ENCODE peak calls at places on chromosomes 2 and 18, in six cellular contexts. One of them, this sample, is unnamed.

GRCh38 chr2:65031341-65032015 is 24.7 kb upstream of the CEP68 start:
- ATAC-seq in activated naive CD4-positive, alpha-beta T cell treated with anti-CD3 and anti-CD28 coated beads, Interleukin-2, amount 50 U/mL, for 72 hours: peak; percentile 45
- ATAC-seq in activated B cell treated with CpG ODN at 0.5 μM for 24 hours: peak; percentile 8
- ATAC-seq in pancreas: peak; percentile 72
- ATAC-seq in gastrocnemius medialis: no peak
- ATAC-seq in foreskin keratinocyte: no peak
- ATAC-seq in this sample: peak; percentile 2

GRCh38 chr2:236711440-236711839 is 141.8 kb downstream of the ACKR3 start:
- ATAC-seq in activated B cell treated with CpG ODN at 0.5 μM for 24 hours: no peak
- ATAC-seq in gastrocnemius medialis: peak; percentile 34
- ATAC-seq in foreskin keratinocyte: peak; percentile 75
- ATAC-seq in activated naive CD4-positive, alpha-beta T cell treated with anti-CD3 and anti-CD28 coated beads, Interleukin-2, amount 50 U/mL, for 72 hours: no peak
- ATAC-seq in pancreas: no peak
- ATAC-seq in this sample: no peak

GRCh38 chr2:227118353-227118752 is 45.7 kb downstream of the COL4A4 start:
- ATAC-seq in pancreas: no peak
- ATAC-seq in activated naive CD4-positive, alpha-beta T cell treated with anti-CD3 and anti-CD28 coated beads, Interleukin-2, amount 50 U/mL, for 72 hours: no peak
- ATAC-seq in foreskin keratinocyte: no peak
- ATAC-seq in gastrocnemius medialis: no peak
- ATAC-seq in activated B cell treated with CpG ODN at 0.5 μM for 24 hours: no peak
- ATAC-seq in this sample: no peak

GRCh38 chr2:241598487-241598886 is 38.5 kb downstream of the THAP4 start:
- ATAC-seq in gastrocnemius medialis: no peak
- ATAC-seq in activated B cell treated with CpG ODN at 0.5 μM for 24 hours: peak; percentile 37
- ATAC-seq in foreskin keratinocyte: no peak
- ATAC-seq in activated naive CD4-positive, alpha-beta T cell treated with anti-CD3 and anti-CD28 coated beads, Interleukin-2, amount 50 U/mL, for 72 hours: no peak
- ATAC-seq in pancreas: peak; percentile 77
- ATAC-seq in this sample: no peak

GRCh38 chr2:149037851-149038250 is 648 bp upstream of the LYPD6B start:
- ATAC-seq in activated naive CD4-positive, alpha-beta T cell treated with anti-CD3 and anti-CD28 coated beads, Interleukin-2, amount 50 U/mL, for 72 hours: no peak
- ATAC-seq in foreskin keratinocyte: peak; percentile 56
- ATAC-seq in gastrocnemius medialis: no peak
- ATAC-seq in activated B cell treated with CpG ODN at 0.5 μM for 24 hours: no peak
- ATAC-seq in pancreas: peak; percentile 78
- ATAC-seq in this sample: no peak

GRCh38 chr18:37544713-37545112 is 20.9 kb downstream of the CELF4 start:
- ATAC-seq in activated B cell treated with CpG ODN at 0.5 μM for 24 hours: no peak
- ATAC-seq in activated naive CD4-positive, alpha-beta T cell treated with anti-CD3 and anti-CD28 coated beads, Interleukin-2, amount 50 U/mL, for 72 hours: no peak
- ATAC-seq in gastrocnemius medialis: no peak
- ATAC-seq in foreskin keratinocyte: no peak
- ATAC-seq in pancreas: no peak
- ATAC-seq in this sample: no peak

GRCh38 chr2:105085525-105085924 is 47.7 kb downstream of the MRPS9 start:
- ATAC-seq in activated naive CD4-positive, alpha-beta T cell treated with anti-CD3 and anti-CD28 coated beads, Interleukin-2, amount 50 U/mL, for 72 hours: no peak
- ATAC-seq in foreskin keratinocyte: peak; percentile 87
- ATAC-seq in gastrocnemius medialis: no peak
- ATAC-seq in activated B cell treated with CpG ODN at 0.5 μM for 24 hours: no peak
- ATAC-seq in pancreas: no peak
- ATAC-seq in this sample: peak; percentile 7

GRCh38 chr18:24055009-24055804 is 40.7 kb downstream of the TTC39C start:
- ATAC-seq in foreskin keratinocyte: no peak
- ATAC-seq in gastrocnemius medialis: no peak
- ATAC-seq in activated naive CD4-positive, alpha-beta T cell treated with anti-CD3 and anti-CD28 coated beads, Interleukin-2, amount 50 U/mL, for 72 hours: peak; percentile 36
- ATAC-seq in pancreas: no peak
- ATAC-seq in activated B cell treated with CpG ODN at 0.5 μM for 24 hours: peak; percentile 61
- ATAC-seq in this sample: peak; percentile 55

GRCh38 chr18:13570856-13571495 is 155.4 kb downstream of the FAM210A start:
- ATAC-seq in activated B cell treated with CpG ODN at 0.5 μM for 24 hours: no peak
- ATAC-seq in activated naive CD4-positive, alpha-beta T cell treated with anti-CD3 and anti-CD28 coated beads, Interleukin-2, amount 50 U/mL, for 72 hours: no peak
- ATAC-seq in foreskin keratinocyte: no peak
- ATAC-seq in gastrocnemius medialis: no peak
- ATAC-seq in pancreas: no peak
- ATAC-seq in this sample: no peak

GRCh38 chr18:13265901-13266207 is 47.3 kb downstream of the LDLRAD4 start:
- ATAC-seq in foreskin keratinocyte: no peak
- ATAC-seq in pancreas: no peak
- ATAC-seq in activated B cell treated with CpG ODN at 0.5 μM for 24 hours: no peak
- ATAC-seq in activated naive CD4-positive, alpha-beta T cell treated with anti-CD3 and anti-CD28 coated beads, Interleukin-2, amount 50 U/mL, for 72 hours: no peak
- ATAC-seq in gastrocnemius medialis: no peak
- ATAC-seq in this sample: peak; percentile 22

GRCh38 chr18:59063300-59063895 is 76.3 kb upstream of the SEC11C start:
- ATAC-seq in activated B cell treated with CpG ODN at 0.5 μM for 24 hours: no peak
- ATAC-seq in activated naive CD4-positive, alpha-beta T cell treated with anti-CD3 and anti-CD28 coated beads, Interleukin-2, amount 50 U/mL, for 72 hours: no peak
- ATAC-seq in gastrocnemius medialis: peak; percentile 88
- ATAC-seq in foreskin keratinocyte: no peak
- ATAC-seq in pancreas: no peak
- ATAC-seq in this sample: peak; percentile 30

GRCh38 chr2:207833265-207833751 is 63.6 kb upstream of the FZD5 start:
- ATAC-seq in pancreas: no peak
- ATAC-seq in activated B cell treated with CpG ODN at 0.5 μM for 24 hours: no peak
- ATAC-seq in foreskin keratinocyte: peak; percentile 56
- ATAC-seq in gastrocnemius medialis: no peak
- ATAC-seq in activated naive CD4-positive, alpha-beta T cell treated with anti-CD3 and anti-CD28 coated beads, Interleukin-2, amount 50 U/mL, for 72 hours: peak; percentile 76
- ATAC-seq in this sample: peak; percentile 91

GRCh38 chr18:50203801-50204604 is 9.1 kb upstream of the MYO5B start:
- ATAC-seq in pancreas: peak; percentile 67
- ATAC-seq in gastrocnemius medialis: peak; percentile 30
- ATAC-seq in activated naive CD4-positive, alpha-beta T cell treated with anti-CD3 and anti-CD28 coated beads, Interleukin-2, amount 50 U/mL, for 72 hours: peak; percentile 28
- ATAC-seq in activated B cell treated with CpG ODN at 0.5 μM for 24 hours: no peak
- ATAC-seq in foreskin keratinocyte: peak; percentile 71
- ATAC-seq in this sample: no peak

GRCh38 chr2:195898505-195898904 is 170.1 kb downstream of the DNAH7 start:
- ATAC-seq in foreskin keratinocyte: peak; percentile 92
- ATAC-seq in activated B cell treated with CpG ODN at 0.5 μM for 24 hours: no peak
- ATAC-seq in gastrocnemius medialis: no peak
- ATAC-seq in pancreas: no peak
- ATAC-seq in activated naive CD4-positive, alpha-beta T cell treated with anti-CD3 and anti-CD28 coated beads, Interleukin-2, amount 50 U/mL, for 72 hours: no peak
- ATAC-seq in this sample: no peak

GRCh38 chr2:21667638-21668037 is 543.9 kb downstream of the TDRD15 start:
- ATAC-seq in activated B cell treated with CpG ODN at 0.5 μM for 24 hours: no peak
- ATAC-seq in gastrocnemius medialis: no peak
- ATAC-seq in activated naive CD4-positive, alpha-beta T cell treated with anti-CD3 and anti-CD28 coated beads, Interleukin-2, amount 50 U/mL, for 72 hours: no peak
- ATAC-seq in foreskin keratinocyte: no peak
- ATAC-seq in pancreas: no peak
- ATAC-seq in this sample: no peak

GRCh38 chr2:18299423-18300212 is 260.8 kb downstream of the RDH14 start:
- ATAC-seq in foreskin keratinocyte: peak; percentile 96
- ATAC-seq in activated B cell treated with CpG ODN at 0.5 μM for 24 hours: no peak
- ATAC-seq in pancreas: peak; percentile 53
- ATAC-seq in activated naive CD4-positive, alpha-beta T cell treated with anti-CD3 and anti-CD28 coated beads, Interleukin-2, amount 50 U/mL, for 72 hours: no peak
- ATAC-seq in gastrocnemius medialis: no peak
- ATAC-seq in this sample: no peak

GRCh38 chr2:144343135-144343534 is 176.8 kb downstream of the ZEB2 start:
- ATAC-seq in foreskin keratinocyte: no peak
- ATAC-seq in activated B cell treated with CpG ODN at 0.5 μM for 24 hours: no peak
- ATAC-seq in activated naive CD4-positive, alpha-beta T cell treated with anti-CD3 and anti-CD28 coated beads, Interleukin-2, amount 50 U/mL, for 72 hours: peak; percentile 28
- ATAC-seq in gastrocnemius medialis: no peak
- ATAC-seq in pancreas: no peak
- ATAC-seq in this sample: peak; percentile 78

GRCh38 chr2:163658556-163658955 is 77.3 kb downstream of the FIGN start:
- ATAC-seq in foreskin keratinocyte: no peak
- ATAC-seq in pancreas: no peak
- ATAC-seq in activated naive CD4-positive, alpha-beta T cell treated with anti-CD3 and anti-CD28 coated beads, Interleukin-2, amount 50 U/mL, for 72 hours: no peak
- ATAC-seq in gastrocnemius medialis: no peak
- ATAC-seq in activated B cell treated with CpG ODN at 0.5 μM for 24 hours: no peak
- ATAC-seq in this sample: no peak

GRCh38 chr2:47429795-47430194 is 26.8 kb downstream of the MSH2 start:
- ATAC-seq in activated naive CD4-positive, alpha-beta T cell treated with anti-CD3 and anti-CD28 coated beads, Interleukin-2, amount 50 U/mL, for 72 hours: no peak
- ATAC-seq in activated B cell treated with CpG ODN at 0.5 μM for 24 hours: no peak
- ATAC-seq in pancreas: no peak
- ATAC-seq in gastrocnemius medialis: no peak
- ATAC-seq in foreskin keratinocyte: peak; percentile 64
- ATAC-seq in this sample: no peak

GRCh38 chr2:60861736-60862135 is 19.6 kb upstream of the REL start:
- ATAC-seq in activated B cell treated with CpG ODN at 0.5 μM for 24 hours: no peak
- ATAC-seq in foreskin keratinocyte: peak; percentile 77
- ATAC-seq in gastrocnemius medialis: no peak
- ATAC-seq in activated naive CD4-positive, alpha-beta T cell treated with anti-CD3 and anti-CD28 coated beads, Interleukin-2, amount 50 U/mL, for 72 hours: no peak
- ATAC-seq in pancreas: no peak
- ATAC-seq in this sample: no peak

GRCh38 chr2:28350791-28351285 is 41.8 kb upstream of the FOSL2 start:
- ATAC-seq in pancreas: no peak
- ATAC-seq in gastrocnemius medialis: no peak
- ATAC-seq in activated naive CD4-positive, alpha-beta T cell treated with anti-CD3 and anti-CD28 coated beads, Interleukin-2, amount 50 U/mL, for 72 hours: no peak
- ATAC-seq in activated B cell treated with CpG ODN at 0.5 μM for 24 hours: no peak
- ATAC-seq in foreskin keratinocyte: no peak
- ATAC-seq in this sample: no peak

GRCh38 chr2:105593221-105593967 is 151.3 kb upstream of the NCK2 start:
- ATAC-seq in activated naive CD4-positive, alpha-beta T cell treated with anti-CD3 and anti-CD28 coated beads, Interleukin-2, amount 50 U/mL, for 72 hours: no peak
- ATAC-seq in activated B cell treated with CpG ODN at 0.5 μM for 24 hours: no peak
- ATAC-seq in gastrocnemius medialis: no peak
- ATAC-seq in pancreas: no peak
- ATAC-seq in foreskin keratinocyte: peak; percentile 73
- ATAC-seq in this sample: peak; percentile 43

GRCh38 chr2:73822276-73822675 is 6.5 kb upstream of the STAMBP start:
- ATAC-seq in activated naive CD4-positive, alpha-beta T cell treated with anti-CD3 and anti-CD28 coated beads, Interleukin-2, amount 50 U/mL, for 72 hours: peak; percentile 60
- ATAC-seq in foreskin keratinocyte: no peak
- ATAC-seq in pancreas: no peak
- ATAC-seq in activated B cell treated with CpG ODN at 0.5 μM for 24 hours: peak; percentile 71
- ATAC-seq in gastrocnemius medialis: no peak
- ATAC-seq in this sample: peak; percentile 53

GRCh38 chr2:105183555-105184323 is 57.8 kb upstream of the GPR45 start:
- ATAC-seq in pancreas: no peak
- ATAC-seq in foreskin keratinocyte: no peak
- ATAC-seq in activated B cell treated with CpG ODN at 0.5 μM for 24 hours: peak; percentile 47
- ATAC-seq in gastrocnemius medialis: no peak
- ATAC-seq in activated naive CD4-positive, alpha-beta T cell treated with anti-CD3 and anti-CD28 coated beads, Interleukin-2, amount 50 U/mL, for 72 hours: no peak
- ATAC-seq in this sample: no peak

This sample was measured in activated T-helper 17 cell treated with anti-CD3 and anti-CD28 coated beads, Interleukin-2, amount 50 U/mL, for 72 hours.